ENCODE peak calls at places on chromosomes 11 and 22, in five cellular contexts. One of them, this sample, is unnamed.

GRCh38 chr11:112249871-112250590 is 10.6 kb downstream of the PLET1 start:
- DNase-seq in OCI-LY7: no peak
- DNase-seq in body of pancreas: no peak
- DNase-seq in Calu3: no peak
- DNase-seq in activated B cell treated with CpG ODN at 0.5 μM for 24 hours: no peak
- DNase-seq in this sample: peak; percentile 55

GRCh38 chr11:12239396-12240298 is 129.3 kb downstream of the MICAL2 start:
- DNase-seq in OCI-LY7: no peak
- DNase-seq in body of pancreas: peak; percentile 75
- DNase-seq in Calu3: no peak
- DNase-seq in activated B cell treated with CpG ODN at 0.5 μM for 24 hours: no peak
- DNase-seq in this sample: no peak

GRCh38 chr11:105189586-105189985 is 50.0 kb upstream of the CARD18 start:
- DNase-seq in OCI-LY7: no peak
- DNase-seq in body of pancreas: no peak
- DNase-seq in Calu3: no peak
- DNase-seq in activated B cell treated with CpG ODN at 0.5 μM for 24 hours: no peak
- DNase-seq in this sample: peak; percentile 59

GRCh38 chr11:8905528-8906165 is 5.3 kb upstream of the AKIP1 start:
- DNase-seq in OCI-LY7: no peak
- DNase-seq in body of pancreas: no peak
- DNase-seq in Calu3: no peak
- DNase-seq in activated B cell treated with CpG ODN at 0.5 μM for 24 hours: no peak
- DNase-seq in this sample: peak; percentile 71

GRCh38 chr11:33832676-33833075 is 58.4 kb upstream of the FBXO3 start:
- DNase-seq in OCI-LY7: no peak
- DNase-seq in body of pancreas: no peak
- DNase-seq in Calu3: no peak
- DNase-seq in activated B cell treated with CpG ODN at 0.5 μM for 24 hours: no peak
- DNase-seq in this sample: no peak

GRCh38 chr11:36512016-36512415 is 1.9 kb upstream of the TRAF6 start:
- DNase-seq in OCI-LY7: no peak
- DNase-seq in body of pancreas: no peak
- DNase-seq in Calu3: no peak
- DNase-seq in activated B cell treated with CpG ODN at 0.5 μM for 24 hours: no peak
- DNase-seq in this sample: no peak

GRCh38 chr22:44195189-44195871 is 14.6 kb downstream of the PARVG start:
- DNase-seq in OCI-LY7: peak; percentile 35
- DNase-seq in body of pancreas: no peak
- DNase-seq in Calu3: no peak
- DNase-seq in activated B cell treated with CpG ODN at 0.5 μM for 24 hours: no peak
- DNase-seq in this sample: no peak

GRCh38 chr11:83818349-83818748 is 532.2 kb upstream of the CCDC90B start:
- DNase-seq in OCI-LY7: no peak
- DNase-seq in body of pancreas: no peak
- DNase-seq in Calu3: no peak
- DNase-seq in activated B cell treated with CpG ODN at 0.5 μM for 24 hours: no peak
- DNase-seq in this sample: no peak

GRCh38 chr22:21567456-21568206 is at the start of gene UBE2L3:
- DNase-seq in OCI-LY7: peak; percentile 88
- DNase-seq in body of pancreas: peak; percentile 81
- DNase-seq in Calu3: peak; percentile 90
- DNase-seq in activated B cell treated with CpG ODN at 0.5 μM for 24 hours: peak; percentile 86
- DNase-seq in this sample: peak; percentile 85

GRCh38 chr11:112453601-112454577 is 193.2 kb upstream of the PLET1 start:
- DNase-seq in OCI-LY7: peak; percentile 17
- DNase-seq in body of pancreas: peak; percentile 22
- DNase-seq in Calu3: peak; percentile 41
- DNase-seq in activated B cell treated with CpG ODN at 0.5 μM for 24 hours: no peak
- DNase-seq in this sample: peak; percentile 53

GRCh38 chr22:20244250-20244648 is 23.9 kb downstream of the RTN4R start:
- DNase-seq in OCI-LY7: no peak
- DNase-seq in body of pancreas: no peak
- DNase-seq in Calu3: no peak
- DNase-seq in activated B cell treated with CpG ODN at 0.5 μM for 24 hours: no peak
- DNase-seq in this sample: no peak

GRCh38 chr22:26770624-26771023 is 113.2 kb downstream of the MIAT start:
- DNase-seq in OCI-LY7: no peak
- DNase-seq in body of pancreas: no peak
- DNase-seq in Calu3: no peak
- DNase-seq in activated B cell treated with CpG ODN at 0.5 μM for 24 hours: no peak
- DNase-seq in this sample: peak; percentile 69

GRCh38 chr22:26767351-26767970 is 110.1 kb downstream of the MIAT start:
- DNase-seq in OCI-LY7: no peak
- DNase-seq in body of pancreas: no peak
- DNase-seq in Calu3: no peak
- DNase-seq in activated B cell treated with CpG ODN at 0.5 μM for 24 hours: no peak
- DNase-seq in this sample: no peak

GRCh38 chr22:26766510-26767350 is 109.3 kb downstream of the MIAT start:
- DNase-seq in OCI-LY7: no peak
- DNase-seq in body of pancreas: no peak
- DNase-seq in Calu3: no peak
- DNase-seq in activated B cell treated with CpG ODN at 0.5 μM for 24 hours: no peak
- DNase-seq in this sample: no peak

GRCh38 chr22:26769663-26770062 is 112.3 kb downstream of the MIAT start:
- DNase-seq in OCI-LY7: no peak
- DNase-seq in body of pancreas: no peak
- DNase-seq in Calu3: no peak
- DNase-seq in activated B cell treated with CpG ODN at 0.5 μM for 24 hours: no peak
- DNase-seq in this sample: no peak

GRCh38 chr22:26768986-26769385 is 111.6 kb downstream of the MIAT start:
- DNase-seq in OCI-LY7: no peak
- DNase-seq in body of pancreas: no peak
- DNase-seq in Calu3: no peak
- DNase-seq in activated B cell treated with CpG ODN at 0.5 μM for 24 hours: no peak
- DNase-seq in this sample: peak; percentile 59
- TF ChIP-seq CTCF in OCI-LY7: no peak
- TF ChIP-seq CTCF in body of pancreas: no peak
- TF ChIP-seq CTCF in Calu3: no peak
- TF ChIP-seq CTCF in activated B cell treated with CpG ODN at 0.5 μM for 24 hours: no peak
- TF ChIP-seq CTCF in this sample: no peak

DNA sequence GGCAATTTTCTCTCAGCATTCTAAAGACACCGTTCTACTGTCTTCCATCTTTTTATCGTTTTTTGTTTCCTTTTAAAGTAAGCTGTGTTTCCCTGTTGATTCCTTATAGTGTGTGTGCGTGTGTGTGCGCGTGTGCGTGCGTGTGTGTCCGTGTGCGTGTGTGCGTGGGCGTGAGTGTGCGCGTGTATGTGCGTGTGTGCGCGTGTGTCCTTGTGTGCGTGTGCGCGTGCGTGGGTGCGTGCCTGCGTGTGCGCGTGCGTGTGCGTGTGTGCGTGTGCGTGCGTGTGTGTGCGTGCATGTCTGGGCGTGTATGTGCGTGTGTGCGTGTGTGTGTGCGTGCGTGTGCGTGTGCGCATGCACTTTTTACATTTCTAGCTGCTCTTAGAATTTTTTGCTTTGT is 1033.7 kb downstream of the BRD1 start:
- DNase-seq in OCI-LY7: no peak
- DNase-seq in body of pancreas: no peak
- DNase-seq in Calu3: no peak
- DNase-seq in activated B cell treated with CpG ODN at 0.5 μM for 24 hours: no peak
- DNase-seq in this sample: no peak
- TF ChIP-seq CTCF in OCI-LY7: no peak
- TF ChIP-seq CTCF in body of pancreas: no peak
- TF ChIP-seq CTCF in Calu3: no peak
- TF ChIP-seq CTCF in activated B cell treated with CpG ODN at 0.5 μM for 24 hours: no peak
- TF ChIP-seq CTCF in this sample: no peak

GRCh38 chr22:35446365-35446764 is 46.4 kb downstream of the MCM5 start:
- DNase-seq in OCI-LY7: no peak
- DNase-seq in body of pancreas: no peak
- DNase-seq in Calu3: no peak
- DNase-seq in activated B cell treated with CpG ODN at 0.5 μM for 24 hours: no peak
- DNase-seq in this sample: peak; percentile 88
- TF ChIP-seq CTCF in OCI-LY7: no peak
- TF ChIP-seq CTCF in body of pancreas: no peak
- TF ChIP-seq CTCF in Calu3: no peak
- TF ChIP-seq CTCF in activated B cell treated with CpG ODN at 0.5 μM for 24 hours: no peak
- TF ChIP-seq CTCF in this sample: no peak

GRCh38 chr11:2400761-2401435 is 348 bp downstream of the TSSC4 start:
- DNase-seq in OCI-LY7: no peak
- DNase-seq in body of pancreas: no peak
- DNase-seq in Calu3: no peak
- DNase-seq in activated B cell treated with CpG ODN at 0.5 μM for 24 hours: no peak
- DNase-seq in this sample: no peak

GRCh38 chr11:2402106-2402505 is 1.6 kb downstream of the TSSC4 start:
- DNase-seq in OCI-LY7: no peak
- DNase-seq in body of pancreas: no peak
- DNase-seq in Calu3: no peak
- DNase-seq in activated B cell treated with CpG ODN at 0.5 μM for 24 hours: no peak
- DNase-seq in this sample: no peak

GRCh38 chr11:2400069-2400760 is at the start of gene TSSC4:
- DNase-seq in OCI-LY7: peak; percentile 100
- DNase-seq in body of pancreas: peak; percentile 100
- DNase-seq in Calu3: peak; percentile 98
- DNase-seq in activated B cell treated with CpG ODN at 0.5 μM for 24 hours: peak; percentile 100
- DNase-seq in this sample: peak; percentile 100

GRCh38 chr11:2402890-2403645 is 2.5 kb downstream of the TSSC4 start:
- DNase-seq in OCI-LY7: no peak
- DNase-seq in body of pancreas: no peak
- DNase-seq in Calu3: no peak
- DNase-seq in activated B cell treated with CpG ODN at 0.5 μM for 24 hours: no peak
- DNase-seq in this sample: no peak

GRCh38 chr11:2401436-2401984 is 960 bp downstream of the TSSC4 start:
- DNase-seq in OCI-LY7: peak; percentile 39
- DNase-seq in body of pancreas: no peak
- DNase-seq in Calu3: no peak
- DNase-seq in activated B cell treated with CpG ODN at 0.5 μM for 24 hours: no peak
- DNase-seq in this sample: no peak
- TF ChIP-seq CTCF in OCI-LY7: peak; percentile 68
- TF ChIP-seq CTCF in body of pancreas: no peak
- TF ChIP-seq CTCF in Calu3: no peak
- TF ChIP-seq CTCF in activated B cell treated with CpG ODN at 0.5 μM for 24 hours: no peak
- TF ChIP-seq CTCF in this sample: no peak

GRCh38 chr11:61349916-61350315 is 11.8 kb downstream of the CYB561A3 start:
- DNase-seq in OCI-LY7: no peak
- DNase-seq in body of pancreas: no peak
- DNase-seq in Calu3: no peak
- DNase-seq in activated B cell treated with CpG ODN at 0.5 μM for 24 hours: no peak
- DNase-seq in this sample: no peak
- TF ChIP-seq CTCF in OCI-LY7: no peak
- TF ChIP-seq CTCF in body of pancreas: no peak
- TF ChIP-seq CTCF in Calu3: no peak
- TF ChIP-seq CTCF in activated B cell treated with CpG ODN at 0.5 μM for 24 hours: no peak
- TF ChIP-seq CTCF in this sample: no peak

DNA sequence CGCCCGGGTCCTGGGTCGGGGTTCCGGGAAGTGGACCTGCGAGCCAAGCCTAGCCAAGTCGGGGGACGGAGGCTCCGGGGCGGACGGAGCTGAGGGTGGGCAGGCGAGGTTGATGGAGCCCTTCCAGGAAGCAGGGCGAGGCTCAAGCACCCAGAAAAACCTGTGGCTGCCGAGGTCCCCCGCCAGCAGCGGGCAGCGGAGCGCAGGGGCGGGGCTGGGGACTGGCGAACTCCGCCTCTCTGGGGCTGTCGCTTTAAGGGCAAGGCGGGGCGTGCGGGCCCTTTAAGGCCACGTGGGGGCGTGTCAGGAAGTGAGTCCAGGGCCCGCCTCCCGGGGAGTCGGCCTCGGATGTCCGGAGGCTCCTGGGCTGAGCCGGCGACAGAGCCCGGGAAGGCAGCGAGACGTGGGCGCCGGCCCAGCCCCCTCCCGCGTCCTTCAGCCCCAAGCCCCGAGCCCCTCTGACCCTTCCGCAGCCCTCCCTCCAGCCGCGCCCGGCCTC is at the start of gene SLC35C1:
- DNase-seq in OCI-LY7: peak; percentile 97
- DNase-seq in body of pancreas: peak; percentile 98
- DNase-seq in Calu3: peak; percentile 98
- DNase-seq in activated B cell treated with CpG ODN at 0.5 μM for 24 hours: peak; percentile 95
- DNase-seq in this sample: peak; percentile 96
- TF ChIP-seq CTCF in OCI-LY7: no peak
- TF ChIP-seq CTCF in body of pancreas: peak; percentile 26
- TF ChIP-seq CTCF in Calu3: no peak
- TF ChIP-seq CTCF in activated B cell treated with CpG ODN at 0.5 μM for 24 hours: no peak
- TF ChIP-seq CTCF in this sample: peak; percentile 1

DNA sequence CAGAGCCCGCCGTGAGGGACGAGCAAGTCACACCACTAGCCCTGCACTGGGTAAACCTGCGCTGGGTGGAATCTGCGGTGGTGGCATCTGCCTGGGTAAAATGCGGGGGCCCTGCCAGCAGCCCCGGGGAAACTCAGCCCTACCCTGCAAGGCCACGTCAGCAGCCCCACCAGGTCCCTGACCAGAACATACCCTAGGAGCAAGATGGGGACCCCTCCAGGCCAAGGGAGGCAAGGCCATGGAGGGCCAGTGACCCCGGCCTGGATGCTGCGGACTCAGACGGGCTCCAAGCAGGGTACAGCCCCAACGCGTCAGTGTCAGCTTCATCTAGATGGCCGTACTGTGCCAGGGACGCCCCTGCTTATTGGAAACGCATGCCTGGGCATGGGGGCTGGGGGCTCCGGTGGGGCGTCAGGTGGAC is 26.3 kb downstream of the TOLLIP start:
- DNase-seq in OCI-LY7: no peak
- DNase-seq in body of pancreas: no peak
- DNase-seq in Calu3: no peak
- DNase-seq in activated B cell treated with CpG ODN at 0.5 μM for 24 hours: no peak
- DNase-seq in this sample: no peak
- TF ChIP-seq CTCF in OCI-LY7: no peak
- TF ChIP-seq CTCF in body of pancreas: no peak
- TF ChIP-seq CTCF in Calu3: no peak
- TF ChIP-seq CTCF in activated B cell treated with CpG ODN at 0.5 μM for 24 hours: no peak
- TF ChIP-seq CTCF in this sample: no peak